ENCODE peak calls at places on chromosomes 5 and 9, in six cellular contexts. One of them, this sample, is unnamed.

GRCh38 chr5:56480305-56481146 is 247.4 kb upstream of the ANKRD55 start:
- DNase-seq in astrocyte of the spinal cord: peak
- DNase-seq in naive thymus-derived CD4-positive, alpha-beta T cell: peak
- DNase-seq in KBM-7: peak
- DNase-seq in glomerular endothelial cell: no peak
- DNase-seq in stimulated activated naive CD8-positive, alpha-beta T cell treated with anti-CD3 and anti-CD28 coated beads, Interleukin-15, amount 100 ng/mL, for 72 hours: no peak
- DNase-seq in this sample: peak

GRCh38 chr5:135458921-135459331 is 6.8 kb upstream of the TIFAB start:
- DNase-seq in KBM-7: no peak
- DNase-seq in naive thymus-derived CD4-positive, alpha-beta T cell: no peak
- DNase-seq in glomerular endothelial cell: no peak
- DNase-seq in stimulated activated naive CD8-positive, alpha-beta T cell treated with anti-CD3 and anti-CD28 coated beads, Interleukin-15, amount 100 ng/mL, for 72 hours: no peak
- DNase-seq in astrocyte of the spinal cord: peak
- DNase-seq in this sample: no peak

GRCh38 chr9:107566596-107566995 is 77.0 kb upstream of the KLF4 start:
- DNase-seq in glomerular endothelial cell: no peak
- DNase-seq in KBM-7: no peak
- DNase-seq in astrocyte of the spinal cord: peak
- DNase-seq in stimulated activated naive CD8-positive, alpha-beta T cell treated with anti-CD3 and anti-CD28 coated beads, Interleukin-15, amount 100 ng/mL, for 72 hours: no peak
- DNase-seq in naive thymus-derived CD4-positive, alpha-beta T cell: no peak
- DNase-seq in this sample: no peak

GRCh38 chr5:107402881-107403280 is 267.9 kb downstream of the EFNA5 start:
- DNase-seq in KBM-7: no peak
- DNase-seq in stimulated activated naive CD8-positive, alpha-beta T cell treated with anti-CD3 and anti-CD28 coated beads, Interleukin-15, amount 100 ng/mL, for 72 hours: no peak
- DNase-seq in glomerular endothelial cell: no peak
- DNase-seq in astrocyte of the spinal cord: no peak
- DNase-seq in naive thymus-derived CD4-positive, alpha-beta T cell: no peak
- DNase-seq in this sample: no peak

GRCh38 chr9:69432623-69433022 is 107.6 kb downstream of the ENTREP1 start:
- DNase-seq in naive thymus-derived CD4-positive, alpha-beta T cell: no peak
- DNase-seq in glomerular endothelial cell: no peak
- DNase-seq in KBM-7: no peak
- DNase-seq in stimulated activated naive CD8-positive, alpha-beta T cell treated with anti-CD3 and anti-CD28 coated beads, Interleukin-15, amount 100 ng/mL, for 72 hours: no peak
- DNase-seq in astrocyte of the spinal cord: no peak
- DNase-seq in this sample: no peak

GRCh38 chr9:3662671-3663070 is 136.9 kb upstream of the RFX3 start:
- DNase-seq in stimulated activated naive CD8-positive, alpha-beta T cell treated with anti-CD3 and anti-CD28 coated beads, Interleukin-15, amount 100 ng/mL, for 72 hours: no peak
- DNase-seq in glomerular endothelial cell: no peak
- DNase-seq in astrocyte of the spinal cord: peak
- DNase-seq in KBM-7: no peak
- DNase-seq in naive thymus-derived CD4-positive, alpha-beta T cell: no peak
- DNase-seq in this sample: no peak

GRCh38 chr9:133771486-133772482 is 33.6 kb upstream of the SARDH start:
- DNase-seq in naive thymus-derived CD4-positive, alpha-beta T cell: no peak
- DNase-seq in glomerular endothelial cell: no peak
- DNase-seq in stimulated activated naive CD8-positive, alpha-beta T cell treated with anti-CD3 and anti-CD28 coated beads, Interleukin-15, amount 100 ng/mL, for 72 hours: peak
- DNase-seq in KBM-7: no peak
- DNase-seq in astrocyte of the spinal cord: no peak
- DNase-seq in this sample: peak

GRCh38 chr5:60066502-60066901 is 173.0 kb upstream of the PDE4D start:
- DNase-seq in glomerular endothelial cell: no peak
- DNase-seq in astrocyte of the spinal cord: peak
- DNase-seq in stimulated activated naive CD8-positive, alpha-beta T cell treated with anti-CD3 and anti-CD28 coated beads, Interleukin-15, amount 100 ng/mL, for 72 hours: no peak
- DNase-seq in naive thymus-derived CD4-positive, alpha-beta T cell: no peak
- DNase-seq in KBM-7: no peak
- DNase-seq in this sample: no peak

GRCh38 chr9:133693703-133694529 is 44.2 kb downstream of the SARDH start:
- DNase-seq in glomerular endothelial cell: no peak
- DNase-seq in astrocyte of the spinal cord: no peak
- DNase-seq in naive thymus-derived CD4-positive, alpha-beta T cell: no peak
- DNase-seq in KBM-7: no peak
- DNase-seq in stimulated activated naive CD8-positive, alpha-beta T cell treated with anti-CD3 and anti-CD28 coated beads, Interleukin-15, amount 100 ng/mL, for 72 hours: no peak
- DNase-seq in this sample: no peak

GRCh38 chr9:134403682-134404301 is 77.5 kb downstream of the RXRA start:
- DNase-seq in naive thymus-derived CD4-positive, alpha-beta T cell: peak
- DNase-seq in astrocyte of the spinal cord: peak
- DNase-seq in stimulated activated naive CD8-positive, alpha-beta T cell treated with anti-CD3 and anti-CD28 coated beads, Interleukin-15, amount 100 ng/mL, for 72 hours: peak
- DNase-seq in glomerular endothelial cell: no peak
- DNase-seq in KBM-7: peak
- DNase-seq in this sample: peak

This sample was measured in adrenal gland.